ENCODE peak calls at places on chromosomes 6 and 20, in nine cellular contexts. F is BJ; X is iris pigment epithelial cell; G is LHCN-M2; S is HL-60; C is activated CD4-positive, alpha-beta memory T cell treated with anti-CD3 and anti-CD28 coated beads, Interleukin-2, amount 10 ng/mL, durations not matched to agents 7 days and 5 days; N is GM12864; Z is CD8-positive, alpha-beta memory T cell; V is GM23248. P is an unnamed sample.

GRCh38 chr6:73515204-73516101 is 5.4 kb downstream of the EEF1A1 start:
- DNase-seq in F (peak; percentile 50), X (peak; percentile 80), G (peak; percentile 85), S (peak; percentile 62), C (peak; percentile 68), N (no peak), Z (peak; percentile 34), V (peak; percentile 91), P (no peak)

GRCh38 chr20:62203378-62204030 is 16.6 kb downstream of the HRH3 start:
- DNase-seq in F (no peak), X (peak; percentile 61), G (no peak), S (no peak), C (no peak), N (no peak), Z (no peak), V (no peak), P (no peak)

GRCh38 chr20:36352843-36353553 is 46.9 kb downstream of the DLGAP4 start:
- DNase-seq in F (no peak), X (no peak), G (no peak), S (no peak), C (no peak), N (no peak), Z (no peak), V (no peak), P (no peak)

GRCh38 chr6:30102701-30103629 is 9.9 kb downstream of the TRIM31 start:
- DNase-seq in F (peak; percentile 33), X (peak; percentile 89), G (peak; percentile 88), S (peak; percentile 85), C (peak; percentile 87), N (peak; percentile 61), Z (peak; percentile 75), V (peak; percentile 91), P (peak; percentile 24)

GRCh38 chr6:19413323-19413722 is 423.8 kb upstream of the ID4 start:
- DNase-seq in F (no peak), X (peak; percentile 71), G (no peak), S (no peak), C (no peak), N (no peak), Z (no peak), V (peak; percentile 80), P (no peak)

GRCh38 chr6:1325471-1326309 is 13.8 kb downstream of the FOXQ1 start:
- DNase-seq in F (peak; percentile 93), X (peak; percentile 95), G (peak; percentile 22), S (no peak), C (no peak), N (no peak), Z (no peak), V (peak; percentile 97), P (no peak)

GRCh38 chr6:111601875-111602274 is 3.8 kb downstream of the TRAF3IP2 start:
- DNase-seq in F (peak; percentile 74), X (peak; percentile 67), G (peak; percentile 54), S (peak; percentile 13), C (no peak), N (no peak), Z (no peak), V (peak; percentile 84), P (no peak)

GRCh38 chr6:43695078-43695966 is 7.7 kb upstream of the MRPS18A start:
- DNase-seq in F (no peak), X (no peak), G (peak; percentile 61), S (no peak), C (no peak), N (no peak), Z (no peak), V (no peak), P (no peak)

GRCh38 chr20:58792426-58792825 is 58.3 kb downstream of the GNAS-AS1 start:
- DNase-seq in F (no peak), X (no peak), G (no peak), S (no peak), C (no peak), N (no peak), Z (no peak), V (no peak), P (no peak)

GRCh38 chr20:8720089-8720488 is 348.8 kb upstream of the PLCB4 start:
- DNase-seq in F (no peak), X (peak; percentile 25), G (no peak), S (no peak), C (no peak), N (no peak), Z (no peak), V (peak; percentile 41), P (no peak)

GRCh38 chr6:42692151-42692911 is 30.1 kb downstream of the PRPH2 start:
- DNase-seq in F (no peak), X (peak; percentile 86), G (peak; percentile 87), S (no peak), C (no peak), N (no peak), Z (no peak), V (peak; percentile 89), P (no peak)

GRCh38 chr6:121633309-121633708 is 197.9 kb downstream of the GJA1 start:
- DNase-seq in F (no peak), X (no peak), G (no peak), S (no peak), C (no peak), N (no peak), Z (no peak), V (no peak), P (no peak)

GRCh38 chr20:57596998-57597939 is 23.0 kb downstream of the ZBP1 start:
- DNase-seq in F (no peak), X (peak; percentile 30), G (peak; percentile 19), S (peak; percentile 20), C (peak; percentile 72), N (no peak), Z (peak; percentile 68), V (peak; percentile 77), P (no peak)

P was measured in GM12878.